ENCODE peak calls at places on chromosomes 11 and 22, in six cellular contexts. A, V, P, S, K and O are unnamed samples.

GRCh38 chr22:20624161-20624616 is 116.8 kb downstream of the MED15 start:
- DNase-seq in A (no peak), V (no peak), P (peak; percentile 6), S (no peak), K (no peak), O (no peak)

GRCh38 chr11:106127604-106128003 is 50.1 kb downstream of the AASDHPPT start:
- DNase-seq in A (no peak), V (no peak), P (no peak), S (no peak), K (no peak), O (no peak)

GRCh38 chr11:42066113-42066512 is 606.7 kb upstream of the LRRC4C start:
- DNase-seq in A (no peak), V (no peak), P (peak; percentile 58), S (no peak), K (peak; percentile 5), O (peak; percentile 25)

GRCh38 chr11:19994712-19995111 is 165.6 kb downstream of the DBX1 start:
- DNase-seq in A (no peak), V (no peak), P (no peak), S (no peak), K (no peak), O (no peak)

GRCh38 chr11:78318733-78319132 is 98.9 kb downstream of the GAB2 start:
- DNase-seq in A (no peak), V (no peak), P (no peak), S (no peak), K (no peak), O (peak; percentile 61)

GRCh38 chr11:121534131-121535093 is 81.6 kb upstream of the SORL1-AS1 start:
- DNase-seq in A (no peak), V (no peak), P (peak; percentile 46), S (peak; percentile 77), K (peak; percentile 26), O (no peak)

GRCh38 chr11:108224908-108225786 is 2.3 kb downstream of the ATM start:
- DNase-seq in A (no peak), V (no peak), P (no peak), S (peak; percentile 92), K (no peak), O (no peak)

GRCh38 chr11:86182976-86183584 is 61.5 kb upstream of the EED start:
- DNase-seq in A (peak; percentile 53), V (peak; percentile 80), P (no peak), S (peak; percentile 67), K (no peak), O (no peak)

GRCh38 chr11:70367071-70367470 is 31.3 kb upstream of the CTTN start:
- DNase-seq in A (no peak), V (no peak), P (no peak), S (no peak), K (no peak), O (peak; percentile 31)

GRCh38 chr11:108370990-108371389 is 96.3 kb downstream of the C11orf65 start:
- DNase-seq in A (no peak), V (no peak), P (no peak), S (no peak), K (no peak), O (no peak)

GRCh38 chr22:28896611-28897010 is 13.2 kb downstream of the ZNRF3 start:
- DNase-seq in A (no peak), V (no peak), P (no peak), S (no peak), K (no peak), O (no peak)

GRCh38 chr11:110886241-110886640 is 174.0 kb upstream of the ARHGAP20 start:
- DNase-seq in A (no peak), V (no peak), P (no peak), S (no peak), K (no peak), O (no peak)

GRCh38 chr22:33427461-33427860 is 369.3 kb upstream of the SYN3 start:
- DNase-seq in A (no peak), V (no peak), P (no peak), S (no peak), K (no peak), O (no peak)

GRCh38 chr11:45812581-45813548 is 7.9 kb downstream of the SLC35C1 start:
- DNase-seq in A (no peak), V (no peak), P (no peak), S (no peak), K (no peak), O (no peak)
- H3K4me1 ChIP-seq in A (peaks cover 15% of the 10 kb centered on the region), V (peaks cover 9% of the 10 kb centered on the region), P (no peaks in the 10 kb centered on the region), S (peaks cover 15% of the 10 kb centered on the region), K (peaks cover 11% of the 10 kb centered on the region), O (no peaks in the 10 kb centered on the region)

GRCh38 chr11:73191151-73191550 is 26.9 kb upstream of the P2RY2 start:
- DNase-seq in A (no peak), V (no peak), P (no peak), S (no peak), K (no peak), O (no peak)
- H3K27ac ChIP-seq in A (no peak overlapping the region), V (no peak overlapping the region), P (no peak overlapping the region), S (no peak overlapping the region), K (no peak overlapping the region), O (no peak overlapping the region)

GRCh38 chr11:93967944-93968343 is 53.2 kb upstream of the HEPHL1 start:
- DNase-seq in A (no peak), V (no peak), P (no peak), S (no peak), K (no peak), O (no peak)
- H3K9me3 ChIP-seq in A (no peaks in the 10 kb centered on the region), V (no peaks in the 10 kb centered on the region), P (no peaks in the 10 kb centered on the region), S (no peaks in the 10 kb centered on the region), K (no peaks in the 10 kb centered on the region), O (no peaks in the 10 kb centered on the region)

GRCh38 chr11:10381730-10382129 is 73.3 kb upstream of the AMPD3 start:
- DNase-seq in A (no peak), V (no peak), P (peak; percentile 75), S (no peak), K (no peak), O (no peak)

GRCh38 chr11:10379433-10379832 is 74.6 kb downstream of the ADM start:
- DNase-seq in A (no peak), V (no peak), P (peak; percentile 68), S (no peak), K (no peak), O (no peak)

GRCh38 chr11:10382518-10382917 is 72.5 kb upstream of the AMPD3 start:
- DNase-seq in A (peak; percentile 48), V (no peak), P (no peak), S (peak; percentile 80), K (no peak), O (no peak)

GRCh38 chr11:10379871-10380568 is 75.0 kb upstream of the AMPD3 start:
- DNase-seq in A (no peak), V (no peak), P (peak; percentile 49), S (no peak), K (peak; percentile 49), O (no peak)

DNA sequence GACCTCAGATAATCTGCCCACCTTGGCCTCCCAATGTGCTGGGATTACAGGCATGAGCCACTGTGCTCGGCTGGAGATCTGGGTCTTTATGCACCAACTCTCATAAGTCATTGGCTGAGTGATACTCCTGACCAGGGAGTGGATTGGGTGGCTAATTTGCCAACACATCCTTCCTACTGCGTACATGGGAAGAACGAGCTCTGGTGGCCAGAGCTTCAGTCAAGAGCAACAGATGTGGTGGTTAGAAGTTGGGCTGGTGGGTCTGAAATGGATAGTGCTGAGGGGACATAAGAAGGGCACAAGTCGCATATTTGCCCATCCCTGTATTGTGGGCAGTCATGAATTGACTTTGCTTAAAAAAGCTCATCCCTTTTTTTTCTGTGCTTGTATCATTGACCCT is 74.1 kb upstream of the AMPD3 start:
- DNase-seq in A (no peak), V (no peak), P (no peak), S (no peak), K (no peak), O (no peak)
- H3K4me1 ChIP-seq in A (peaks cover 33% of the 10 kb centered on the region), V (peaks cover under 1% of the 10 kb centered on the region), P (no peaks in the 10 kb centered on the region), S (no peaks in the 10 kb centered on the region), K (peaks cover 13% of the 10 kb centered on the region), O (no peaks in the 10 kb centered on the region)